ENCODE peak calls at places on chromosome X, in four cellular contexts. Q is IMR-90; Y is naive thymus-derived CD4-positive, alpha-beta T cell; B is brain microvascular endothelial cell. I is an unnamed sample.
A peak's percentile ranks its signal among the peaks of the same experiment; 100 is the strongest.

GRCh38 chrX:74343327-74343969 is 39.5 kb downstream of the ZCCHC13 start:
- DNase-seq in Q (no peak), B (no peak), Y (no peak), I (no peak)

GRCh38 chrX:77427586-77427985 is 19.6 kb upstream of the FGF16 start:
- DNase-seq in Y (no peak), B (no peak), Q (no peak), I (peak; percentile 33)

GRCh38 chrX:21373637-21374162 is 518 bp upstream of the CNKSR2 start:
- DNase-seq in B (no peak), Q (no peak), Y (peak; percentile 22), I (no peak)

GRCh38 chrX:43971966-43972961 is 926 bp downstream of the NDP start:
- DNase-seq in Q (peak; percentile 39), Y (no peak), B (no peak), I (peak; percentile 23)

GRCh38 chrX:119885554-119886428 is 9.9 kb upstream of the AKAP14 start:
- DNase-seq in Q (peak; percentile 13), B (no peak), Y (peak; percentile 23), I (peak; percentile 11)

GRCh38 chrX:136028383-136028984 is 43.2 kb downstream of the SLC9A6 start:
- DNase-seq in Y (peak; percentile 32), B (no peak), Q (peak; percentile 74), I (no peak)

GRCh38 chrX:54921427-54922021 is 900 bp downstream of the TRO start:
- DNase-seq in Y (peak; percentile 61), Q (peak; percentile 72), B (peak; percentile 50), I (peak; percentile 61)

GRCh38 chrX:129522184-129523059 is 868 bp downstream of the SMARCA1 start:
- DNase-seq in B (peak; percentile 45), Q (peak; percentile 54), Y (peak; percentile 8), I (peak; percentile 61)

GRCh38 chrX:53287493-53288138 is 6.2 kb upstream of the IQSEC2 start:
- DNase-seq in Y (no peak), Q (peak; percentile 66), B (peak; percentile 43), I (peak; percentile 82)

GRCh38 chrX:96372313-96373046 is 312.2 kb upstream of the DIAPH2 start:
- DNase-seq in Y (no peak), B (peak; percentile 22), Q (peak; percentile 70), I (peak; percentile 0)

GRCh38 chrX:33339219-33339618 is 127.9 kb upstream of the DMD start:
- DNase-seq in Y (no peak), B (peak; percentile 3), Q (peak; percentile 16), I (peak; percentile 3)

GRCh38 chrX:102129473-102129872 is 4.0 kb downstream of the TCEAL2 start:
- DNase-seq in Y (no peak), Q (peak; percentile 4), B (no peak), I (no peak)

GRCh38 chrX:129777218-129777768 is 2.5 kb upstream of the SASH3 start:
- DNase-seq in B (no peak), Q (no peak), Y (peak; percentile 58), I (no peak)

DNA sequence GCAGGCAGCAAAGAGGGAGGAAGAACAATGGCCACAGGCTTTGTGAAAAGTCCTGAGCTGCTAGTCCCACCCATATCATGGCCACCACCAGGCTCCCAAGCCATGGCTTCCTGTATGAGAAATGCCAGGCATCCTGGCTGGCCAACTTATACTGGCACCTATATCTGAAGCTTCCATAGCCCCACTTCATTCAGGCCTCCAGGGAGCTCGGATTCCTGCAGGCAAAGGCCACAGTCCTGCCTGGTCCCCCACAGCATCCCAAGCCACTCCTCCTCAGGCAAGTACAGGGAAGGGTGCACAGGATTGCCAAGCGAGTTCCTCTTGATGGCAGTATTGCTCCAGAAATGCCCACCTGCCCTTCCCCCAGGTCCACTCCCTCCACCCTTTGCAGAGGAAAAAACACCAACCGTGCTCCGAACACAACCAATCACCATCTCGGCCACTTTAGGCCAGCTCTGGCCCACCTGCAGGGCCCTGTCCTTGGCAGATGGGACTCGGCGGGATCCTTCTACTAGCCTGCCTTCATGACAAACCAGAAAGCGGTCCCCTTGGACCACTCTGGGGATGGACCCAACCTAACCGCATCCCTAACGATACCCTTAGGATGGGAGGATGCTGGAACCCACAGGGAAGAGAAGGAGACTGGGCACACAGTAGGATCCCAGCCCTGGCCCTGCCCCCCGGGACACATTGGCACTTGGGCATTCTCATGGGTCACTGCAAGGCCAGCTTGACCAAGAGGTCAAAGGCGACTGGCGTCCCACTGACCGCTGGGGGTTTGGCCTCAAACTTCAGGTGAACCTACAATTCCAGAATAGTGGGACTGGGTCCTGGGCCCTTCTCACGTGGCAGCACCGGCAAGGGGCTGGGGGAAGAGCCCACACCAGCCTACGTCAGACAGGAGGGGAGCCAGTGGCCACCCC is 220.4 kb upstream of the AGTR2 start:
- DNase-seq in Y (no peak), B (no peak), Q (no peak), I (no peak)
- H3K4me3 ChIP-seq in Y (no peak overlapping the region), B (no peak overlapping the region), Q (no peak overlapping the region), I (no peak overlapping the region)

GRCh38 chrX:139831689-139832456 is 101.0 kb downstream of the ATP11C start:
- DNase-seq in B (peak; percentile 24), Q (peak; percentile 70), Y (no peak), I (peak; percentile 22)

GRCh38 chrX:139828830-139829229 is 104.0 kb downstream of the ATP11C start:
- DNase-seq in B (no peak), Y (no peak), Q (no peak), I (no peak)

GRCh38 chrX:139828037-139828436 is 104.8 kb downstream of the ATP11C start:
- DNase-seq in Q (no peak), Y (no peak), B (no peak), I (no peak)

GRCh38 chrX:139832728-139833309 is 100.0 kb downstream of the ATP11C start:
- DNase-seq in B (no peak), Y (no peak), Q (no peak), I (no peak)

DNA sequence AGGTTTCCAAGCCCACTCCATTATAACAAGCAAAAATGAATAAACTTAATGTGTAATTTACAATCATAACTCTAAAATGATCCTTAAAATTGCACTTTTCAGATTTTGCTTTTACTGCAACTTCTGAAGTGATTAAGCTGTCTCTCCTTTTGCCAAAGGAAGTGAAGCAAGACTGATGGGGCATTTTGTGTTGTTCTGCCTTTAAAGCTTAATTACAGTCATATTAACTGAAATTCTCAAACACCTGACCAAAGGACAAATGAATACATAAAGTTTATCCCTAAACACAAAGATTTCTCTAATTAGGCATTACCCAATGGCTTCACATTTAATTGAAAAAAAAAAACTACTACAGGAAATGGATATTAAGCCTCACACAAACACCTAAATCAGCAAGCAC is 101.8 kb downstream of the ATP11C start:
- DNase-seq in Y (no peak), B (no peak), Q (no peak), I (no peak)
- H3K27me3 ChIP-seq in Y (no peaks in the 10 kb centered on the region), B (no peaks in the 10 kb centered on the region), Q (no peaks in the 10 kb centered on the region), I (no peaks in the 10 kb centered on the region)

DNA sequence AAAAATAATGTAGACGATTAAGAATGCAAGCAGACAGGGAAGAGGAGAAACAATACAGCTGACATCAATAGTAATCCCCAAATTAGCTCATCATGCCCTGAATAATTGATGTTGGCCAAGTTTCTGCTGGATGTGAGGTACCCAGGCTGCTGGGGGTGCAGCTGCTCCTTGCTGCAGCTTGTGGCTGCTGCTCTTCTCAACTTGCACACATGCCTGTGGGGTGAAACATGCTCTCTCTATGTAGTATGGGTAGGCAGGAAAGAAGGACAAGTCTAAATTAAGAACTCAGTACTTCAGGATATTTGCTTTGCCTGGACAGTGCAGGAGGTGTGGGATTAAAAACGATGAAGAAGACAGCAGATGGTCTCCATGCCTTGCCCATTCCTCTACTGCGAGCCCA is 16.7 kb downstream of the EDA2R start:
- DNase-seq in Q (peak; percentile 42), Y (no peak), B (no peak), I (no peak)
- H3K4me3 ChIP-seq in Q (no peak overlapping the region), Y (no peak overlapping the region), B (no peak overlapping the region), I (no peak overlapping the region)

DNA sequence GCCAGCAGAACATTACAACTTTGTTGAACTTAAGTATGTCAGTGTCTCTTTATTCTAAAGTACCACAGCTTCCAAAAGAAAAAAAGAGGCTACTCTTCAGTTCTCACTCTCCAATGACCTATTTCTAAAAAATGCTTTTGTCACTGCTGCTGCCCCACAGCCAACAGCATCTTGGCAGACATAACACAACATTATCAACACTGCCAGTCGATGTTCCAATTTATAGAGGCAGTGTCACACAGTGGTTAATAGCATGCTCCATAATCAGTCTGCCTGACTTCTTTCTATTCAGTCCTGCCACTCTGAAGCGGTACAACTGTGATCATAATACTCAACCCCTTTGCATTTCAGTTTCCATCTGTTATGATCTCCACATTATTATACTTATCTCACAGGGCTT is 69.2 kb downstream of the PLS3 start:
- DNase-seq in Q (no peak), Y (no peak), B (no peak), I (no peak)
- H3K27me3 ChIP-seq in Q (no peaks in the 10 kb centered on the region), Y (no peaks in the 10 kb centered on the region), B (no peaks in the 10 kb centered on the region), I (no peaks in the 10 kb centered on the region)

GRCh38 chrX:154431321-154431720 is 2.8 kb downstream of the ATP6AP1 start:
- DNase-seq in B (no peak), Y (no peak), Q (no peak), I (no peak)
- H3K4me3 ChIP-seq in B (no peak overlapping the region), Y (no peak overlapping the region), Q (no peak overlapping the region), I (no peak overlapping the region)

GRCh38 chrX:103831803-103832544 is at the start of gene RAB9B:
- DNase-seq in Q (peak; percentile 33), B (peak; percentile 13), Y (peak; percentile 68), I (peak; percentile 41)
- H3K27me3 ChIP-seq in Q (peaks cover 14% of the 10 kb centered on the region), B (no peaks in the 10 kb centered on the region), Y (no peaks in the 10 kb centered on the region), I (no peaks in the 10 kb centered on the region)

DNA sequence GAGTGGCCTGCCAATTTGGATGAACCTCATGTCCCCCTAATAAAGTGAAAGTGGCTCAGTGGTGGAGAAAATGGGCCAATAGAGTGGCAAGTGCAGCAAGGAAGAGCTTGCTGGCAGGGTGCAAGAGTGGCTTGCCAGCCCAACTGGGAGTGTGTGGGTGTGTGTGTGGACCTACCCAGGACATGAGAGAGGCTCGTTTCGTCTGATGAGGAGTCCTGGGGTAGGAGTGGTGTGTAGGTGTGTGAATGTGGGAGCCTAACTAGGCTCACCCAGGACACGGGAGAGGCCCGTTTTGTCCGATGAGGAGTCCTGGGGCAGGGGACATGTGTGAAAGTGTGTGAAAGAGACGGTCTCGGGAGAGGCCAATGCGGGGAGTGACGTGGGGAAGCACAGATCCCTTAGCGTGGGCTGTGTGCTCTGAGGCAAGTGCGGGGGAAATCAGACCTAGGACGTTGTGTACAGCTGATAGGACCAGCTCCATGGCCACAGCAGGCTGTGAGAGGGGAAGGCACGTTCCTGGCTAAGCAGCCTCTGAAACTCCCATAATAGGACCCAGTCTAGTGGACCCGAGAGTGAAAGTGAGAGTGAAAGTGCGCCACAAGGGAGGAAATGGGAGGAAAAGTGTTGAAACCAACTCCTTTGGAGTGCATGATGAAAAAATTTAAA is 5.3 kb downstream of the GAGE10 start:
- DNase-seq in Y (peak; percentile 19), Q (no peak), B (no peak), I (no peak)
- H3K4me3 ChIP-seq in Y (peak overlapping the region; percentile 54), Q (no peak overlapping the region), B (no peak overlapping the region), I (peak overlapping the region; percentile 12)

GRCh38 chrX:36650622-36651021 is 357.5 kb upstream of the FAM47C start:
- DNase-seq in B (no peak), Y (no peak), Q (no peak), I (no peak)
- H3K27me3 ChIP-seq in B (no peaks in the 10 kb centered on the region), Y (no peaks in the 10 kb centered on the region), Q (no peaks in the 10 kb centered on the region), I (no peaks in the 10 kb centered on the region)

GRCh38 chrX:20285513-20285912 is 18.8 kb upstream of the RPS6KA3 start:
- DNase-seq in Y (no peak), Q (peak; percentile 30), B (no peak), I (no peak)
- H3K4me3 ChIP-seq in Y (no peak overlapping the region), Q (no peak overlapping the region), B (no peak overlapping the region), I (no peak overlapping the region)